ENCODE peak calls at places on chromosomes 4 and X, in eight cellular contexts. One of them, this sample, is unnamed.

GRCh38 chr4:128787509-128788311 is 21.8 kb upstream of the JADE1 start:
- DNase-seq in lower leg skin: no peak
- DNase-seq in GM03348: no peak
- DNase-seq in cardiac muscle cell: no peak
- DNase-seq in stimulated activated CD8-positive, alpha-beta memory T cell treated with anti-CD3 and anti-CD28 coated beads, Interleukin-4, amount 100 ng/mL, for 1 hour: no peak
- DNase-seq in transverse colon: no peak
- DNase-seq in hypothalamus: no peak
- DNase-seq in fibroblast of lung: no peak
- DNase-seq in this sample: no peak

GRCh38 chr4:8647626-8648025 is 55.1 kb downstream of the CPZ start:
- DNase-seq in lower leg skin: peak
- DNase-seq in GM03348: no peak
- DNase-seq in cardiac muscle cell: no peak
- DNase-seq in stimulated activated CD8-positive, alpha-beta memory T cell treated with anti-CD3 and anti-CD28 coated beads, Interleukin-4, amount 100 ng/mL, for 1 hour: no peak
- DNase-seq in transverse colon: no peak
- DNase-seq in hypothalamus: no peak
- DNase-seq in fibroblast of lung: no peak
- DNase-seq in this sample: no peak

GRCh38 chr4:121072080-121072835 is at the start of gene NDNF:
- DNase-seq in lower leg skin: peak
- DNase-seq in GM03348: peak
- DNase-seq in cardiac muscle cell: peak
- DNase-seq in stimulated activated CD8-positive, alpha-beta memory T cell treated with anti-CD3 and anti-CD28 coated beads, Interleukin-4, amount 100 ng/mL, for 1 hour: no peak
- DNase-seq in transverse colon: peak
- DNase-seq in hypothalamus: peak
- DNase-seq in fibroblast of lung: peak
- DNase-seq in this sample: peak

GRCh38 chr4:158870282-158871049 is 101.6 kb downstream of the FNIP2 start:
- DNase-seq in lower leg skin: no peak
- DNase-seq in GM03348: no peak
- DNase-seq in cardiac muscle cell: no peak
- DNase-seq in stimulated activated CD8-positive, alpha-beta memory T cell treated with anti-CD3 and anti-CD28 coated beads, Interleukin-4, amount 100 ng/mL, for 1 hour: no peak
- DNase-seq in transverse colon: no peak
- DNase-seq in hypothalamus: no peak
- DNase-seq in fibroblast of lung: no peak
- DNase-seq in this sample: no peak

GRCh38 chr4:149638073-149638472 is 177.6 kb downstream of the IQCM start:
- DNase-seq in lower leg skin: no peak
- DNase-seq in GM03348: peak
- DNase-seq in cardiac muscle cell: no peak
- DNase-seq in stimulated activated CD8-positive, alpha-beta memory T cell treated with anti-CD3 and anti-CD28 coated beads, Interleukin-4, amount 100 ng/mL, for 1 hour: no peak
- DNase-seq in transverse colon: no peak
- DNase-seq in hypothalamus: no peak
- DNase-seq in fibroblast of lung: no peak
- DNase-seq in this sample: no peak

GRCh38 chrX:24148535-24149345 is 789 bp upstream of the ZFX start:
- DNase-seq in lower leg skin: peak
- DNase-seq in GM03348: peak
- DNase-seq in cardiac muscle cell: no peak
- DNase-seq in stimulated activated CD8-positive, alpha-beta memory T cell treated with anti-CD3 and anti-CD28 coated beads, Interleukin-4, amount 100 ng/mL, for 1 hour: peak
- DNase-seq in transverse colon: no peak
- DNase-seq in hypothalamus: no peak
- DNase-seq in fibroblast of lung: peak
- DNase-seq in this sample: peak

GRCh38 chr4:139603576-139604387 is 47.8 kb upstream of the SETD7 start:
- DNase-seq in lower leg skin: no peak
- DNase-seq in GM03348: peak
- DNase-seq in cardiac muscle cell: peak
- DNase-seq in stimulated activated CD8-positive, alpha-beta memory T cell treated with anti-CD3 and anti-CD28 coated beads, Interleukin-4, amount 100 ng/mL, for 1 hour: no peak
- DNase-seq in transverse colon: peak
- DNase-seq in hypothalamus: no peak
- DNase-seq in fibroblast of lung: peak
- DNase-seq in this sample: peak

GRCh38 chrX:56788717-56789122 is 59.7 kb downstream of the NBDY start:
- DNase-seq in lower leg skin: peak
- DNase-seq in GM03348: no peak
- DNase-seq in cardiac muscle cell: no peak
- DNase-seq in stimulated activated CD8-positive, alpha-beta memory T cell treated with anti-CD3 and anti-CD28 coated beads, Interleukin-4, amount 100 ng/mL, for 1 hour: no peak
- DNase-seq in transverse colon: peak
- DNase-seq in hypothalamus: no peak
- DNase-seq in fibroblast of lung: no peak
- DNase-seq in this sample: peak

GRCh38 chr4:1985780-1986577 is 22.8 kb downstream of the NELFA start:
- DNase-seq in lower leg skin: peak
- DNase-seq in GM03348: no peak
- DNase-seq in cardiac muscle cell: no peak
- DNase-seq in stimulated activated CD8-positive, alpha-beta memory T cell treated with anti-CD3 and anti-CD28 coated beads, Interleukin-4, amount 100 ng/mL, for 1 hour: no peak
- DNase-seq in transverse colon: no peak
- DNase-seq in hypothalamus: no peak
- DNase-seq in fibroblast of lung: no peak
- DNase-seq in this sample: no peak

GRCh38 chr4:162061214-162061613 is 102.6 kb downstream of the FSTL5 start:
- DNase-seq in lower leg skin: no peak
- DNase-seq in GM03348: no peak
- DNase-seq in cardiac muscle cell: peak
- DNase-seq in stimulated activated CD8-positive, alpha-beta memory T cell treated with anti-CD3 and anti-CD28 coated beads, Interleukin-4, amount 100 ng/mL, for 1 hour: no peak
- DNase-seq in transverse colon: no peak
- DNase-seq in hypothalamus: no peak
- DNase-seq in fibroblast of lung: no peak
- DNase-seq in this sample: no peak

This sample was measured in adrenal gland.